ENCODE peak calls at places on chromosomes 5 and 9, in four cellular contexts. C is CD8-positive, alpha-beta T cell; I is cardiac muscle cell; Z is testis. J is an unnamed sample. For H3K4me1, H3K36me3 and H3K27me3, the result is how much of the 10 kb centered on the place peaks cover.

GRCh38 chr5:75566710-75567309 is 44.4 kb upstream of the ANKDD1B start:
- DNase-seq in Z (no peak), I (peak), C (no peak), J (peak)

GRCh38 chr9:113215142-113215541 is 5.9 kb downstream of the FKBP15 start:
- DNase-seq in I (peak), C (no peak), Z (no peak), J (no peak)

GRCh38 chr5:45695011-45695667 is 1.0 kb downstream of the HCN1 start:
- DNase-seq in I (no peak), Z (peak), C (no peak), J (no peak)

GRCh38 chr5:174247239-174247638 is 201.7 kb downstream of the NSG2 start:
- DNase-seq in C (no peak), Z (no peak), I (no peak), J (no peak)

GRCh38 chr5:147101654-147102053 is 133.2 kb upstream of the STK32A start:
- DNase-seq in Z (no peak), I (no peak), C (no peak), J (no peak)

GRCh38 chr9:37471942-37472679 is 6.9 kb upstream of the ZBTB5 start:
- DNase-seq in Z (no peak), C (no peak), I (peak), J (peak)

GRCh38 chr5:71932131-71932635 is 175.1 kb upstream of the MAP1B start:
- DNase-seq in Z (no peak), C (no peak), I (peak), J (no peak)

GRCh38 chr5:147510885-147511284 is 1.0 kb upstream of the DPYSL3 start:
- DNase-seq in Z (no peak), C (no peak), I (no peak), J (no peak)

GRCh38 chr9:132244582-132245455 is 83.0 kb downstream of the NTNG2 start:
- DNase-seq in I (peak), C (no peak), Z (no peak), J (no peak)

GRCh38 chr5:138463335-138464017 is 1.8 kb upstream of the EGR1 start:
- DNase-seq in C (no peak), Z (peak), I (peak), J (no peak)

GRCh38 chr5:52725065-52725746 is 62.5 kb upstream of the ITGA1 start:
- DNase-seq in I (no peak), C (peak), Z (no peak), J (no peak)

GRCh38 chr9:124306098-124306735 is 48.5 kb downstream of the NEK6 start:
- DNase-seq in Z (no peak), C (no peak), I (peak), J (no peak)

GRCh38 chr9:81868145-81868544 is 60.1 kb upstream of the SPATA31D4 start:
- DNase-seq in C (no peak), I (no peak), Z (no peak), J (no peak)

GRCh38 chr5:157312492-157312891 is 46.6 kb downstream of the CYFIP2 start:
- DNase-seq in C (peak), I (peak), Z (peak), J (no peak)

GRCh38 chr5:122415481-122416120 is 103.6 kb downstream of the SNCAIP start:
- DNase-seq in I (peak), Z (peak), C (no peak), J (peak)

GRCh38 chr9:125739442-125739841 is 7.7 kb upstream of the PBX3 start:
- DNase-seq in Z (no peak), I (no peak), C (no peak), J (no peak)

GRCh38 chr5:139443766-139444473 is 4.6 kb upstream of the DNAJC18 start:
- DNase-seq in Z (no peak), I (peak), C (no peak), J (no peak)

GRCh38 chr9:29199975-29200374 is 1626.7 kb upstream of the C9orf72 start:
- DNase-seq in C (no peak), I (no peak), Z (no peak), J (no peak)

GRCh38 chr5:38051711-38052508 is 206.4 kb upstream of the EGFLAM start:
- DNase-seq in Z (no peak), I (no peak), C (no peak), J (no peak)

GRCh38 chr5:172173771-172174170 is 14.3 kb downstream of the STK10 start:
- DNase-seq in I (peak), C (no peak), Z (no peak), J (no peak)

GRCh38 chr5:175195698-175196656 is 248.0 kb downstream of the DRD1 start:
- DNase-seq in I (no peak), Z (no peak), C (no peak), J (no peak)

GRCh38 chr9:89878687-89879086 is 273.9 kb downstream of the GADD45G start:
- DNase-seq in Z (peak), C (no peak), I (no peak), J (no peak)

GRCh38 chr5:139658501-139658927 is 10.4 kb downstream of the CXXC5 start:
- DNase-seq in I (peak), C (no peak), Z (no peak), J (no peak)

GRCh38 chr5:128854931-128855330 is 110.4 kb upstream of the SLC27A6 start:
- DNase-seq in Z (no peak), I (no peak), C (no peak), J (no peak)

GRCh38 chr9:37984672-37985611 is 81.0 kb upstream of the SLC25A51 start:
- DNase-seq in Z (no peak), I (peak), C (no peak), J (no peak)

DNA sequence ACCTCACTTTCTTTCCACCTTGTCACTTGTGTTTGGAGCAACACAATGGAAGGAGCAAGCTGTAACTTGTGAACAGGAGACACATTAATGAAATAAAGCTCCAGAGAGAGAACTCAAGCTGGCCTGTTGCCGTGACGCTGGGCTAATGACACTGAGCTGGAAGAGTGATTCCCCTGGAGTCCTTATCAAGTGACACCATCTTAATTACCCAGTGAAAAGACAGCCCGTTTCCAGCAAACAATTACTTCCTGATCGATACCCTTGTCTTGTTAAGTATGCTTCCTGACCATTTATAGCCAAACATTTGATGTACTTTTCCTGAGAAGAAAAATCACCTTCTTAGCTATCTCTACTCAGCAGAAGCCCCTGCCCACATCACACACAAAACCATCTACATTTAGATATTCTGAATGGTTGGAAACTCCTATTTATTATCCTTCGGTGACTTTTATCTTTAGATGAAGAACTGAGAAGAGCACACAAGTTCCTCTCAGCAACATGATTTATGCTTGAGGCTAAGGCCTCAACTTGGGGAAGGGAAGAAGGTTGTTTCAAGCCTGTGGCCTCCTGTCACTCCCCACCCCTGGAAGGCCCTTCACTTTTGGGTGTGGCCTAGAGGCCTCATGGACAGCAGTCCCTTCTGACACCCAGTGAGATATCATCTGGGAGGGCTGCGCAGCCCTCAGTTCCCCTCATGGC is 34.1 kb downstream of the CRHBP start:
- DNase-seq in Z (no peak), C (no peak), I (no peak), J (no peak)
- H3K4me1 ChIP-seq in Z (under half), C (under half), I (under half), J (under half)

DNA sequence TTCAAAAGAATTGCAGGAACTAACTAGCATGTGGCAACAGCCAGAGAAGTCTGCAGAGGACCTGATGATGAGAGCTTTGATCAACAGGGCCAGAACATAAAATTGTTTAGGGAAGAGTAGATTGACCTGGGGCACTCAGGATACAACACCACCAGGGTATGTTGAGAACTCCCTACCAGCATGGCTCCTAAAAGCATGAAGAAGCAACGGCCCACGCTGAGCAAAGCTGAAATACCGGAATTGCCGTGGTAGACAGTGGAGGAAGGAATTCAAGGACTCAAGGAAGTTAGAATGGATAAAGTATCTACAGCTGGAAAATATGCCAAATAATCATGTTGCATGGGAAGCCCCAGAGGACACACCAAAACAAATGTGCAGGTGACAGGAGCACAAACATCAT is 31.6 kb downstream of the DROSHA start:
- DNase-seq in Z (no peak), I (no peak), C (no peak), J (no peak)
- H3K36me3 ChIP-seq in Z (under half), I (under half), C (half or more), J (half or more)

DNA sequence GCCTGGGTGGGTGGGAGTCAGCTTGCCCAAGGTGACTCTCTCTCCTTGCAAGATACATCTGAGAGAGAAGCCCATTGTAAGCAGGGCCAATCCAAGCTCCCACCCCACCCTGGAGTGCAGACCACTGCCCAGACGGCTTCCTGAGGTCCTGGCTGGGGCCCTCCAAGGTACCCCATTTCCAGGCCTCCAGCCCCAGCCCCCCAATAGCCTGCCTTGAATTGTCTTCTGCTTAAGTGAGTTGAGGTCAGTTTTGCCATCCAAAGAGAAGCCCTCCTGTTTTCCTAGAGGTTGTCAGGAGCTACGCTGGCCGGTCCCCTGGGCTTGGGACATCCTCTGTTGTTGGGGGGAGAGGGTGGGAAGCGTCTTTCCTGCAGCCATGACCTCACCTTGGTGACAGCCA is 52.6 kb downstream of the ADAMTS2 start:
- DNase-seq in I (no peak), Z (no peak), C (no peak), J (no peak)
- H3K27me3 ChIP-seq in I (under half), Z (under half), C (under half), J (under half)

DNA sequence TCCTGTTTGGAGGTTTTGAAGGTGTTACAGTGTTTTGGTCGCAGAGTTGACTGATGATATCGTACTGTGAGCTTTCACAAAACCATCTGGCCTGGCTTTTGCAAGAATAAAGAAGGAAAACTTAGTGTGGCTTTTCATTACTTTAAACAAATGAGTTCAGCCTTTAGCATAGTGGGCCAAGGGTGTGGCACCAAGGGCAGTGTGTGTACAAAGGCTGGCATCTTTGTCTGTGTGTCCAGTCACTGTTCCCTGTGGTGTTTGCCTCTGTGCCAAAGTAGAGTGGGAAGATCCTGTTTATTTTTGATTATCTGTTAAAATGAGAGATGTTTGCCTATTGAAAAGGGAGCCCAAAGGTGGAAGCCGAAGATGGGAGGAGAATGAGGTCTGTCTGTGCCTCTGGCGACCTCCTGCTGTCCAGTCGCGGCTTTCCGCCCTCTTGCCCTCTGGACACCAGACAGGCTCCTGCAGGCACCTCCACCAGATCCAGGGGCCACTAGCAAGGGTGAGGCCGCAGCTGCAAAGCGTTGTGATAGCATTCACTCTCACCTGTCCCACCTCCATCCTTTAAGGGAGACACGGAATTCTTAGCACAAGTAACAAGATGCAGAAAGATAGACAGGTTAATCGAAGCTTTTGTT is 113.7 kb downstream of the TRIO start:
- DNase-seq in I (no peak), Z (no peak), C (no peak), J (no peak)
- H3K4me1 ChIP-seq in I (under half), Z (under half), C (under half), J (under half)

GRCh38 chr5:170246471-170246870 is 13.7 kb downstream of the C5orf58 start:
- DNase-seq in I (no peak), C (no peak), Z (no peak), J (no peak)
- H3K36me3 ChIP-seq in I (under half), C (half or more), Z (under half), J (under half)